ENCODE peak calls at places on chromosomes 2 and 18, in four cellular contexts. R is thyroid gland, U is Peyer's patch, W is body of pancreas. D is an unnamed sample.

GRCh38 chr2:3450385-3451031 is 68.8 kb downstream of the ADI1 start:
- DNase-seq in R (peak; percentile 83), U (no peak), W (no peak), D (no peak)

GRCh38 chr2:98454073-98454472 is 9.4 kb downstream of the INPP4A start:
- DNase-seq in R (no peak), U (no peak), W (no peak), D (no peak)

GRCh38 chr2:186339716-186340115 is 146.3 kb upstream of the ZC3H15 start:
- DNase-seq in R (no peak), U (no peak), W (no peak), D (no peak)

GRCh38 chr18:58321986-58322385 is 278.0 kb downstream of the NEDD4L start:
- DNase-seq in R (peak; percentile 61), U (no peak), W (peak; percentile 84), D (peak; percentile 53)

GRCh38 chr2:190827720-190828119 is 52.9 kb upstream of the GLS start:
- DNase-seq in R (peak; percentile 27), U (no peak), W (no peak), D (no peak)

GRCh38 chr2:33363599-33364300 is 112.7 kb upstream of the RASGRP3 start:
- DNase-seq in R (no peak), U (no peak), W (no peak), D (peak; percentile 11)

GRCh38 chr2:164721425-164721824 is 100.1 kb upstream of the GRB14 start:
- DNase-seq in R (no peak), U (no peak), W (no peak), D (no peak)

GRCh38 chr2:142682528-142682927 is 194.9 kb upstream of the KYNU start:
- DNase-seq in R (no peak), U (no peak), W (no peak), D (no peak)

GRCh38 chr2:239827511-239827865 is 197.7 kb downstream of the NDUFA10 start:
- DNase-seq in R (no peak), U (peak; percentile 21), W (no peak), D (no peak)

GRCh38 chr2:23497063-23497462 is 112.1 kb downstream of the KLHL29 start:
- DNase-seq in R (no peak), U (no peak), W (no peak), D (peak; percentile 84)

GRCh38 chr18:59087391-59087790 is 52.3 kb upstream of the SEC11C start:
- DNase-seq in R (no peak), U (no peak), W (no peak), D (no peak)

GRCh38 chr2:172354347-172354746 is 73.0 kb upstream of the ITGA6 start:
- DNase-seq in R (no peak), U (no peak), W (no peak), D (no peak)

GRCh38 chr2:163341426-163341825 is 394.4 kb downstream of the FIGN start:
- DNase-seq in R (no peak), U (no peak), W (no peak), D (no peak)

GRCh38 chr2:181123798-181124217 is 143.4 kb downstream of the UBE2E3 start:
- DNase-seq in R (no peak), U (no peak), W (no peak), D (no peak)

GRCh38 chr2:128378231-128379020 is 59.8 kb upstream of the HS6ST1 start:
- DNase-seq in R (no peak), U (no peak), W (no peak), D (no peak)

GRCh38 chr2:61566566-61566965 is 28.4 kb upstream of the XPO1 start:
- DNase-seq in R (no peak), U (no peak), W (no peak), D (no peak)

GRCh38 chr2:241811209-241811951 is 2.4 kb downstream of the NEU4 start:
- DNase-seq in R (peak; percentile 95), U (peak; percentile 42), W (no peak), D (no peak)

GRCh38 chr18:293557-293956 is 25.7 kb upstream of the THOC1 start:
- DNase-seq in R (no peak), U (no peak), W (no peak), D (no peak)

GRCh38 chr18:54883816-54884604 is 55.7 kb downstream of the RAB27B start:
- DNase-seq in R (no peak), U (no peak), W (no peak), D (no peak)

GRCh38 chr2:166417669-166418068 is 41.9 kb upstream of the SCN9A start:
- DNase-seq in R (no peak), U (no peak), W (no peak), D (no peak)

GRCh38 chr2:78309460-78309859 is 716.0 kb upstream of the REG3G start:
- DNase-seq in R (no peak), U (no peak), W (no peak), D (no peak)

GRCh38 chr2:239824866-239825704 is 200.1 kb downstream of the NDUFA10 start:
- DNase-seq in R (no peak), U (peak; percentile 24), W (no peak), D (no peak)

GRCh38 chr2:197599285-197599965 is 76.0 kb downstream of the RFTN2 start:
- DNase-seq in R (no peak), U (no peak), W (no peak), D (peak; percentile 31)

GRCh38 chr18:55287146-55287806 is 300.7 kb downstream of the TCF4 start:
- DNase-seq in R (peak; percentile 27), U (no peak), W (no peak), D (no peak)

GRCh38 chr2:110638976-110639695 is 38.7 kb downstream of the BUB1 start:
- DNase-seq in R (no peak), U (no peak), W (no peak), D (no peak)

GRCh38 chr2:240947176-240947575 is 41.0 kb downstream of the CROCC2 start:
- DNase-seq in R (no peak), U (peak; percentile 36), W (peak; percentile 4), D (no peak)

DNA sequence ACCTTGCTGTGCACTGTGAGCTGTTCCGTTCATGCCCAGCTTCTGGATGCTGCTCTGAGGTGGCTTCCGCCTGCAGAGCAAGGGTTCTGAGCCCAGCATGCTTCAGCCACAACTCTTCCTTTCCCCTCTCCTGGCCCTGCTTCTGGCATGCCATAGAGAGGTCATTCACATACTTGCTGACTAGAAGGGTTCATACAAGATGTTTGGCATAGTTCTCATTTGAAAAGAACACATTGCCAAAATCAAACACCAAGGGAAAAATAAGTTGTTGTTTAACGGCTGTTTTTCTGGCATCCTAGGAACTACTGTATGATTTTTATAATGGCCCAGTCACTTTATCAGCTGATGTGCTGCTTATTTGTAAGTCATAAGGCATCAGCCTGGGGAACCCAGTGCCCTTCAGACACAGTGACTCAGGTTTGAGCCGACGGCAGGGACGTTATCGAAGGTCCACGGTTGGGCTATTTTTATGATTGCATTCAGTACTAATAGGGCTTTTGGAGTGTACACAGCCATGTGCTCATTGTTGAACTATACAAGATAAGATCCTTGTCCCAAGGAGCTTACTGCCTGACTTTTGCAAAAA is 53.9 kb upstream of the CTAGE1 start:
- DNase-seq in R (peak; percentile 59), U (no peak), W (peak; percentile 63), D (no peak)
- TF ChIP-seq POLR2A in R (no peak), U (no peak), W (no peak), D (no peak)

GRCh38 chr2:168997794-168998193 is 33.3 kb downstream of the ABCB11 start:
- DNase-seq in R (no peak), U (no peak), W (no peak), D (no peak)

GRCh38 chr2:168998609-168999211 is 32.4 kb downstream of the ABCB11 start:
- DNase-seq in R (no peak), U (peak; percentile 47), W (no peak), D (no peak)

GRCh38 chr2:169002151-169002738 is 28.9 kb downstream of the ABCB11 start:
- DNase-seq in R (no peak), U (no peak), W (no peak), D (no peak)

GRCh38 chr2:168999668-169000213 is 31.4 kb downstream of the ABCB11 start:
- DNase-seq in R (no peak), U (no peak), W (no peak), D (no peak)

GRCh38 chr2:169001116-169001815 is 29.9 kb downstream of the ABCB11 start:
- DNase-seq in R (no peak), U (no peak), W (no peak), D (no peak)
- TF ChIP-seq POLR2A in R (no peak), U (no peak), W (no peak), D (no peak)

GRCh38 chr2:17626986-17627385 is 86.5 kb downstream of the VSNL1 start:
- DNase-seq in R (no peak), U (no peak), W (no peak), D (no peak)
- TF ChIP-seq POLR2A in R (no peak), U (no peak), W (no peak), D (no peak)

DNA sequence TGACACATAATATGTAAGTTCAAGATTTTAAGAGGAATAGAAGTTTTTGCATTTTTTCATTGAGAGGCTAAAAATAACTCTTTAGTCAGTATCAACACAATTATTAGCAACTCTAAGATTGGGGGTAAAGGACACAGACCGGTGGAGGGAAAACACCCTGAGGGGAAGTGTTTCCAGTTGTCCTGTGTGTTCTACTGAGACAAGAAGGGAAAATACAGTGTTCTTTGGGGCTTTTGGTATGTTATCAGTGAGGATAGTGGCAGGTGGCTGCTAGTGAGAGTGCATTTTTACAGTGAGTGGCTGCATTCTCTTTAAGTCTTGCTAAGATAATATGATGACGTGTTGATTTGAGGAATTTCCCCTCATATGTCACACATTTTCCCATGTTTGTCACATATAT is 507.5 kb downstream of the PARD3B start:
- DNase-seq in R (no peak), U (no peak), W (no peak), D (no peak)
- TF ChIP-seq POLR2A in R (no peak), U (no peak), W (no peak), D (no peak)

D was measured in H54.